ENCODE peak calls at places on chromosomes 1 and 21, in eight cellular contexts. One of them, this sample, is unnamed.

GRCh38 chr1:232950197-232950918 is at the start of gene NTPCR:
- DNase-seq in NCI-H69: peak
- DNase-seq in effector memory CD4-positive, alpha-beta T cell: peak
- DNase-seq in AG10803: peak
- DNase-seq in kidney tubule cell: peak
- DNase-seq in AG08396: peak
- DNase-seq in stimulated activated CD8-positive, alpha-beta memory T cell treated with anti-CD3 and anti-CD28 coated beads, Interleukin-7, amount 100 ng/mL, for 4 hours: peak
- DNase-seq in stimulated activated CD4-positive, alpha-beta T cell treated with anti-CD3 and anti-CD28 coated beads, Interleukin-1b, Interleukin-23, amount 100 ng/mL, for 4 hours: peak
- DNase-seq in this sample: peak

GRCh38 chr21:33443174-33443573 is 36.6 kb downstream of the TMEM50B start:
- DNase-seq in stimulated activated CD8-positive, alpha-beta memory T cell treated with anti-CD3 and anti-CD28 coated beads, Interleukin-7, amount 100 ng/mL, for 4 hours: no peak
- DNase-seq in AG10803: no peak
- DNase-seq in stimulated activated CD4-positive, alpha-beta T cell treated with anti-CD3 and anti-CD28 coated beads, Interleukin-1b, Interleukin-23, amount 100 ng/mL, for 4 hours: no peak
- DNase-seq in NCI-H69: no peak
- DNase-seq in effector memory CD4-positive, alpha-beta T cell: no peak
- DNase-seq in kidney tubule cell: no peak
- DNase-seq in AG08396: no peak
- DNase-seq in this sample: no peak

GRCh38 chr1:52551476-52552235 is 1.2 kb downstream of the TUT4 start:
- DNase-seq in NCI-H69: peak
- DNase-seq in effector memory CD4-positive, alpha-beta T cell: peak
- DNase-seq in stimulated activated CD8-positive, alpha-beta memory T cell treated with anti-CD3 and anti-CD28 coated beads, Interleukin-7, amount 100 ng/mL, for 4 hours: peak
- DNase-seq in AG10803: peak
- DNase-seq in stimulated activated CD4-positive, alpha-beta T cell treated with anti-CD3 and anti-CD28 coated beads, Interleukin-1b, Interleukin-23, amount 100 ng/mL, for 4 hours: peak
- DNase-seq in AG08396: no peak
- DNase-seq in kidney tubule cell: peak
- DNase-seq in this sample: no peak

GRCh38 chr1:18556364-18556763 is 74.3 kb upstream of the PAX7 start:
- DNase-seq in kidney tubule cell: no peak
- DNase-seq in stimulated activated CD8-positive, alpha-beta memory T cell treated with anti-CD3 and anti-CD28 coated beads, Interleukin-7, amount 100 ng/mL, for 4 hours: no peak
- DNase-seq in effector memory CD4-positive, alpha-beta T cell: no peak
- DNase-seq in AG10803: peak
- DNase-seq in AG08396: no peak
- DNase-seq in stimulated activated CD4-positive, alpha-beta T cell treated with anti-CD3 and anti-CD28 coated beads, Interleukin-1b, Interleukin-23, amount 100 ng/mL, for 4 hours: no peak
- DNase-seq in NCI-H69: peak
- DNase-seq in this sample: no peak

GRCh38 chr1:154478013-154478412 is 24.0 kb upstream of the TDRD10 start:
- DNase-seq in kidney tubule cell: no peak
- DNase-seq in AG08396: no peak
- DNase-seq in AG10803: no peak
- DNase-seq in NCI-H69: no peak
- DNase-seq in stimulated activated CD8-positive, alpha-beta memory T cell treated with anti-CD3 and anti-CD28 coated beads, Interleukin-7, amount 100 ng/mL, for 4 hours: no peak
- DNase-seq in effector memory CD4-positive, alpha-beta T cell: no peak
- DNase-seq in stimulated activated CD4-positive, alpha-beta T cell treated with anti-CD3 and anti-CD28 coated beads, Interleukin-1b, Interleukin-23, amount 100 ng/mL, for 4 hours: no peak
- DNase-seq in this sample: no peak

GRCh38 chr1:39722495-39722894 is 16.2 kb upstream of the PPIE start:
- DNase-seq in AG10803: no peak
- DNase-seq in effector memory CD4-positive, alpha-beta T cell: no peak
- DNase-seq in NCI-H69: no peak
- DNase-seq in AG08396: no peak
- DNase-seq in kidney tubule cell: peak
- DNase-seq in stimulated activated CD4-positive, alpha-beta T cell treated with anti-CD3 and anti-CD28 coated beads, Interleukin-1b, Interleukin-23, amount 100 ng/mL, for 4 hours: no peak
- DNase-seq in stimulated activated CD8-positive, alpha-beta memory T cell treated with anti-CD3 and anti-CD28 coated beads, Interleukin-7, amount 100 ng/mL, for 4 hours: no peak
- DNase-seq in this sample: no peak

GRCh38 chr1:68322837-68323687 is 90.7 kb upstream of the WLS start:
- DNase-seq in stimulated activated CD4-positive, alpha-beta T cell treated with anti-CD3 and anti-CD28 coated beads, Interleukin-1b, Interleukin-23, amount 100 ng/mL, for 4 hours: no peak
- DNase-seq in NCI-H69: no peak
- DNase-seq in kidney tubule cell: peak
- DNase-seq in stimulated activated CD8-positive, alpha-beta memory T cell treated with anti-CD3 and anti-CD28 coated beads, Interleukin-7, amount 100 ng/mL, for 4 hours: no peak
- DNase-seq in AG10803: peak
- DNase-seq in AG08396: peak
- DNase-seq in effector memory CD4-positive, alpha-beta T cell: no peak
- DNase-seq in this sample: no peak

GRCh38 chr1:21149862-21150432 is 26.8 kb downstream of the EIF4G3 start:
- DNase-seq in AG08396: peak
- DNase-seq in NCI-H69: no peak
- DNase-seq in kidney tubule cell: peak
- DNase-seq in effector memory CD4-positive, alpha-beta T cell: no peak
- DNase-seq in AG10803: peak
- DNase-seq in stimulated activated CD8-positive, alpha-beta memory T cell treated with anti-CD3 and anti-CD28 coated beads, Interleukin-7, amount 100 ng/mL, for 4 hours: no peak
- DNase-seq in stimulated activated CD4-positive, alpha-beta T cell treated with anti-CD3 and anti-CD28 coated beads, Interleukin-1b, Interleukin-23, amount 100 ng/mL, for 4 hours: no peak
- DNase-seq in this sample: no peak

GRCh38 chr21:42417533-42417932 is 13.8 kb downstream of the UBASH3A start:
- DNase-seq in stimulated activated CD8-positive, alpha-beta memory T cell treated with anti-CD3 and anti-CD28 coated beads, Interleukin-7, amount 100 ng/mL, for 4 hours: no peak
- DNase-seq in NCI-H69: no peak
- DNase-seq in AG10803: no peak
- DNase-seq in effector memory CD4-positive, alpha-beta T cell: no peak
- DNase-seq in stimulated activated CD4-positive, alpha-beta T cell treated with anti-CD3 and anti-CD28 coated beads, Interleukin-1b, Interleukin-23, amount 100 ng/mL, for 4 hours: no peak
- DNase-seq in AG08396: no peak
- DNase-seq in kidney tubule cell: no peak
- DNase-seq in this sample: no peak

GRCh38 chr1:21644348-21644747 is 24.8 kb downstream of the RAP1GAP start:
- DNase-seq in stimulated activated CD4-positive, alpha-beta T cell treated with anti-CD3 and anti-CD28 coated beads, Interleukin-1b, Interleukin-23, amount 100 ng/mL, for 4 hours: no peak
- DNase-seq in AG10803: no peak
- DNase-seq in effector memory CD4-positive, alpha-beta T cell: no peak
- DNase-seq in AG08396: no peak
- DNase-seq in stimulated activated CD8-positive, alpha-beta memory T cell treated with anti-CD3 and anti-CD28 coated beads, Interleukin-7, amount 100 ng/mL, for 4 hours: no peak
- DNase-seq in kidney tubule cell: no peak
- DNase-seq in NCI-H69: no peak
- DNase-seq in this sample: no peak

GRCh38 chr1:44867801-44868200 is 24.7 kb upstream of the PTCH2 start:
- DNase-seq in kidney tubule cell: no peak
- DNase-seq in AG10803: no peak
- DNase-seq in effector memory CD4-positive, alpha-beta T cell: no peak
- DNase-seq in stimulated activated CD4-positive, alpha-beta T cell treated with anti-CD3 and anti-CD28 coated beads, Interleukin-1b, Interleukin-23, amount 100 ng/mL, for 4 hours: no peak
- DNase-seq in AG08396: no peak
- DNase-seq in stimulated activated CD8-positive, alpha-beta memory T cell treated with anti-CD3 and anti-CD28 coated beads, Interleukin-7, amount 100 ng/mL, for 4 hours: no peak
- DNase-seq in NCI-H69: no peak
- DNase-seq in this sample: no peak

GRCh38 chr21:23531444-23531843 is 2075.8 kb downstream of the MRPL39 start:
- DNase-seq in NCI-H69: no peak
- DNase-seq in effector memory CD4-positive, alpha-beta T cell: no peak
- DNase-seq in AG08396: no peak
- DNase-seq in AG10803: no peak
- DNase-seq in stimulated activated CD8-positive, alpha-beta memory T cell treated with anti-CD3 and anti-CD28 coated beads, Interleukin-7, amount 100 ng/mL, for 4 hours: no peak
- DNase-seq in kidney tubule cell: no peak
- DNase-seq in stimulated activated CD4-positive, alpha-beta T cell treated with anti-CD3 and anti-CD28 coated beads, Interleukin-1b, Interleukin-23, amount 100 ng/mL, for 4 hours: no peak
- DNase-seq in this sample: no peak

GRCh38 chr1:187336769-187337168 is 508.0 kb downstream of the PLA2G4A start:
- DNase-seq in effector memory CD4-positive, alpha-beta T cell: no peak
- DNase-seq in stimulated activated CD4-positive, alpha-beta T cell treated with anti-CD3 and anti-CD28 coated beads, Interleukin-1b, Interleukin-23, amount 100 ng/mL, for 4 hours: no peak
- DNase-seq in AG10803: no peak
- DNase-seq in stimulated activated CD8-positive, alpha-beta memory T cell treated with anti-CD3 and anti-CD28 coated beads, Interleukin-7, amount 100 ng/mL, for 4 hours: no peak
- DNase-seq in NCI-H69: peak
- DNase-seq in kidney tubule cell: no peak
- DNase-seq in AG08396: no peak
- DNase-seq in this sample: no peak

GRCh38 chr21:14523234-14523633 is 22.9 kb downstream of the SAMSN1 start:
- DNase-seq in stimulated activated CD8-positive, alpha-beta memory T cell treated with anti-CD3 and anti-CD28 coated beads, Interleukin-7, amount 100 ng/mL, for 4 hours: peak
- DNase-seq in stimulated activated CD4-positive, alpha-beta T cell treated with anti-CD3 and anti-CD28 coated beads, Interleukin-1b, Interleukin-23, amount 100 ng/mL, for 4 hours: peak
- DNase-seq in NCI-H69: no peak
- DNase-seq in AG08396: no peak
- DNase-seq in effector memory CD4-positive, alpha-beta T cell: no peak
- DNase-seq in kidney tubule cell: peak
- DNase-seq in AG10803: no peak
- DNase-seq in this sample: no peak

GRCh38 chr1:167454929-167455785 is 63.2 kb downstream of the CD247 start:
- DNase-seq in stimulated activated CD4-positive, alpha-beta T cell treated with anti-CD3 and anti-CD28 coated beads, Interleukin-1b, Interleukin-23, amount 100 ng/mL, for 4 hours: peak
- DNase-seq in AG10803: peak
- DNase-seq in NCI-H69: peak
- DNase-seq in AG08396: peak
- DNase-seq in kidney tubule cell: peak
- DNase-seq in stimulated activated CD8-positive, alpha-beta memory T cell treated with anti-CD3 and anti-CD28 coated beads, Interleukin-7, amount 100 ng/mL, for 4 hours: peak
- DNase-seq in effector memory CD4-positive, alpha-beta T cell: peak
- DNase-seq in this sample: peak

GRCh38 chr1:174989540-174990181 is 10.1 kb upstream of the CACYBP start:
- DNase-seq in AG10803: peak
- DNase-seq in AG08396: no peak
- DNase-seq in effector memory CD4-positive, alpha-beta T cell: no peak
- DNase-seq in kidney tubule cell: no peak
- DNase-seq in stimulated activated CD8-positive, alpha-beta memory T cell treated with anti-CD3 and anti-CD28 coated beads, Interleukin-7, amount 100 ng/mL, for 4 hours: no peak
- DNase-seq in stimulated activated CD4-positive, alpha-beta T cell treated with anti-CD3 and anti-CD28 coated beads, Interleukin-1b, Interleukin-23, amount 100 ng/mL, for 4 hours: no peak
- DNase-seq in NCI-H69: no peak
- DNase-seq in this sample: no peak

GRCh38 chr1:218692808-218693207 is 347.7 kb downstream of the TGFB2 start:
- DNase-seq in AG10803: no peak
- DNase-seq in stimulated activated CD8-positive, alpha-beta memory T cell treated with anti-CD3 and anti-CD28 coated beads, Interleukin-7, amount 100 ng/mL, for 4 hours: no peak
- DNase-seq in effector memory CD4-positive, alpha-beta T cell: no peak
- DNase-seq in kidney tubule cell: no peak
- DNase-seq in NCI-H69: peak
- DNase-seq in AG08396: no peak
- DNase-seq in stimulated activated CD4-positive, alpha-beta T cell treated with anti-CD3 and anti-CD28 coated beads, Interleukin-1b, Interleukin-23, amount 100 ng/mL, for 4 hours: no peak
- DNase-seq in this sample: no peak

GRCh38 chr1:108208724-108209404 is 8.7 kb upstream of the SLC25A24 start:
- DNase-seq in NCI-H69: peak
- DNase-seq in AG10803: no peak
- DNase-seq in stimulated activated CD4-positive, alpha-beta T cell treated with anti-CD3 and anti-CD28 coated beads, Interleukin-1b, Interleukin-23, amount 100 ng/mL, for 4 hours: no peak
- DNase-seq in stimulated activated CD8-positive, alpha-beta memory T cell treated with anti-CD3 and anti-CD28 coated beads, Interleukin-7, amount 100 ng/mL, for 4 hours: no peak
- DNase-seq in effector memory CD4-positive, alpha-beta T cell: no peak
- DNase-seq in AG08396: no peak
- DNase-seq in kidney tubule cell: no peak
- DNase-seq in this sample: no peak

GRCh38 chr1:6471086-6471841 is 5.3 kb upstream of the TNFRSF25 start:
- DNase-seq in effector memory CD4-positive, alpha-beta T cell: no peak
- DNase-seq in AG10803: no peak
- DNase-seq in stimulated activated CD4-positive, alpha-beta T cell treated with anti-CD3 and anti-CD28 coated beads, Interleukin-1b, Interleukin-23, amount 100 ng/mL, for 4 hours: no peak
- DNase-seq in kidney tubule cell: no peak
- DNase-seq in AG08396: no peak
- DNase-seq in stimulated activated CD8-positive, alpha-beta memory T cell treated with anti-CD3 and anti-CD28 coated beads, Interleukin-7, amount 100 ng/mL, for 4 hours: no peak
- DNase-seq in NCI-H69: no peak
- DNase-seq in this sample: no peak

GRCh38 chr1:228185641-228185965 is 20.0 kb downstream of the IBA57 start:
- DNase-seq in AG10803: no peak
- DNase-seq in kidney tubule cell: no peak
- DNase-seq in effector memory CD4-positive, alpha-beta T cell: peak
- DNase-seq in stimulated activated CD4-positive, alpha-beta T cell treated with anti-CD3 and anti-CD28 coated beads, Interleukin-1b, Interleukin-23, amount 100 ng/mL, for 4 hours: no peak
- DNase-seq in stimulated activated CD8-positive, alpha-beta memory T cell treated with anti-CD3 and anti-CD28 coated beads, Interleukin-7, amount 100 ng/mL, for 4 hours: peak
- DNase-seq in NCI-H69: no peak
- DNase-seq in AG08396: no peak
- DNase-seq in this sample: no peak

GRCh38 chr1:231626951-231627614 is 493 bp downstream of the DISC1 start:
- DNase-seq in AG10803: peak
- DNase-seq in NCI-H69: peak
- DNase-seq in stimulated activated CD8-positive, alpha-beta memory T cell treated with anti-CD3 and anti-CD28 coated beads, Interleukin-7, amount 100 ng/mL, for 4 hours: no peak
- DNase-seq in effector memory CD4-positive, alpha-beta T cell: peak
- DNase-seq in stimulated activated CD4-positive, alpha-beta T cell treated with anti-CD3 and anti-CD28 coated beads, Interleukin-1b, Interleukin-23, amount 100 ng/mL, for 4 hours: no peak
- DNase-seq in AG08396: peak
- DNase-seq in kidney tubule cell: peak
- DNase-seq in this sample: peak

GRCh38 chr1:99180915-99181314 is 83.4 kb upstream of the PLPPR4 start:
- DNase-seq in stimulated activated CD4-positive, alpha-beta T cell treated with anti-CD3 and anti-CD28 coated beads, Interleukin-1b, Interleukin-23, amount 100 ng/mL, for 4 hours: no peak
- DNase-seq in kidney tubule cell: no peak
- DNase-seq in AG08396: no peak
- DNase-seq in effector memory CD4-positive, alpha-beta T cell: no peak
- DNase-seq in NCI-H69: no peak
- DNase-seq in AG10803: no peak
- DNase-seq in stimulated activated CD8-positive, alpha-beta memory T cell treated with anti-CD3 and anti-CD28 coated beads, Interleukin-7, amount 100 ng/mL, for 4 hours: no peak
- DNase-seq in this sample: no peak

GRCh38 chr21:34100337-34100736 is 27.0 kb downstream of the MRPS6 start:
- DNase-seq in NCI-H69: no peak
- DNase-seq in stimulated activated CD8-positive, alpha-beta memory T cell treated with anti-CD3 and anti-CD28 coated beads, Interleukin-7, amount 100 ng/mL, for 4 hours: no peak
- DNase-seq in kidney tubule cell: no peak
- DNase-seq in effector memory CD4-positive, alpha-beta T cell: no peak
- DNase-seq in AG08396: no peak
- DNase-seq in stimulated activated CD4-positive, alpha-beta T cell treated with anti-CD3 and anti-CD28 coated beads, Interleukin-1b, Interleukin-23, amount 100 ng/mL, for 4 hours: no peak
- DNase-seq in AG10803: no peak
- DNase-seq in this sample: no peak

GRCh38 chr1:91523462-91523861 is 22.8 kb downstream of the CDC7 start:
- DNase-seq in AG08396: no peak
- DNase-seq in NCI-H69: no peak
- DNase-seq in effector memory CD4-positive, alpha-beta T cell: no peak
- DNase-seq in stimulated activated CD4-positive, alpha-beta T cell treated with anti-CD3 and anti-CD28 coated beads, Interleukin-1b, Interleukin-23, amount 100 ng/mL, for 4 hours: no peak
- DNase-seq in kidney tubule cell: peak
- DNase-seq in stimulated activated CD8-positive, alpha-beta memory T cell treated with anti-CD3 and anti-CD28 coated beads, Interleukin-7, amount 100 ng/mL, for 4 hours: no peak
- DNase-seq in AG10803: peak
- DNase-seq in this sample: no peak

GRCh38 chr1:157142245-157142644 is 4.0 kb upstream of the ETV3 start:
- DNase-seq in stimulated activated CD4-positive, alpha-beta T cell treated with anti-CD3 and anti-CD28 coated beads, Interleukin-1b, Interleukin-23, amount 100 ng/mL, for 4 hours: no peak
- DNase-seq in kidney tubule cell: no peak
- DNase-seq in effector memory CD4-positive, alpha-beta T cell: no peak
- DNase-seq in stimulated activated CD8-positive, alpha-beta memory T cell treated with anti-CD3 and anti-CD28 coated beads, Interleukin-7, amount 100 ng/mL, for 4 hours: no peak
- DNase-seq in AG08396: no peak
- DNase-seq in NCI-H69: no peak
- DNase-seq in AG10803: no peak
- DNase-seq in this sample: no peak

GRCh38 chr1:195738971-195739650 is 869.1 kb downstream of the KCNT2 start:
- DNase-seq in stimulated activated CD8-positive, alpha-beta memory T cell treated with anti-CD3 and anti-CD28 coated beads, Interleukin-7, amount 100 ng/mL, for 4 hours: no peak
- DNase-seq in kidney tubule cell: no peak
- DNase-seq in stimulated activated CD4-positive, alpha-beta T cell treated with anti-CD3 and anti-CD28 coated beads, Interleukin-1b, Interleukin-23, amount 100 ng/mL, for 4 hours: no peak
- DNase-seq in NCI-H69: no peak
- DNase-seq in AG08396: no peak
- DNase-seq in effector memory CD4-positive, alpha-beta T cell: no peak
- DNase-seq in AG10803: peak
- DNase-seq in this sample: no peak

GRCh38 chr1:152870831-152871730 is 7.0 kb upstream of the SMCP start:
- DNase-seq in kidney tubule cell: peak
- DNase-seq in stimulated activated CD4-positive, alpha-beta T cell treated with anti-CD3 and anti-CD28 coated beads, Interleukin-1b, Interleukin-23, amount 100 ng/mL, for 4 hours: no peak
- DNase-seq in NCI-H69: peak
- DNase-seq in AG08396: peak
- DNase-seq in effector memory CD4-positive, alpha-beta T cell: no peak
- DNase-seq in stimulated activated CD8-positive, alpha-beta memory T cell treated with anti-CD3 and anti-CD28 coated beads, Interleukin-7, amount 100 ng/mL, for 4 hours: no peak
- DNase-seq in AG10803: peak
- DNase-seq in this sample: no peak

GRCh38 chr21:44892536-44893277 is 19.2 kb upstream of the PTTG1IP start:
- DNase-seq in NCI-H69: peak
- DNase-seq in effector memory CD4-positive, alpha-beta T cell: peak
- DNase-seq in stimulated activated CD8-positive, alpha-beta memory T cell treated with anti-CD3 and anti-CD28 coated beads, Interleukin-7, amount 100 ng/mL, for 4 hours: peak
- DNase-seq in kidney tubule cell: peak
- DNase-seq in AG08396: peak
- DNase-seq in stimulated activated CD4-positive, alpha-beta T cell treated with anti-CD3 and anti-CD28 coated beads, Interleukin-1b, Interleukin-23, amount 100 ng/mL, for 4 hours: peak
- DNase-seq in AG10803: peak
- DNase-seq in this sample: peak

GRCh38 chr21:45405819-45406762 is 1.1 kb downstream of the COL18A1 start:
- DNase-seq in kidney tubule cell: peak
- DNase-seq in stimulated activated CD8-positive, alpha-beta memory T cell treated with anti-CD3 and anti-CD28 coated beads, Interleukin-7, amount 100 ng/mL, for 4 hours: no peak
- DNase-seq in AG08396: no peak
- DNase-seq in NCI-H69: peak
- DNase-seq in stimulated activated CD4-positive, alpha-beta T cell treated with anti-CD3 and anti-CD28 coated beads, Interleukin-1b, Interleukin-23, amount 100 ng/mL, for 4 hours: peak
- DNase-seq in AG10803: no peak
- DNase-seq in effector memory CD4-positive, alpha-beta T cell: no peak
- DNase-seq in this sample: no peak

GRCh38 chr1:90721210-90722194 is 4.4 kb upstream of the BARHL2 start:
- DNase-seq in NCI-H69: peak
- DNase-seq in kidney tubule cell: peak
- DNase-seq in AG08396: peak
- DNase-seq in effector memory CD4-positive, alpha-beta T cell: no peak
- DNase-seq in stimulated activated CD4-positive, alpha-beta T cell treated with anti-CD3 and anti-CD28 coated beads, Interleukin-1b, Interleukin-23, amount 100 ng/mL, for 4 hours: peak
- DNase-seq in AG10803: peak
- DNase-seq in stimulated activated CD8-positive, alpha-beta memory T cell treated with anti-CD3 and anti-CD28 coated beads, Interleukin-7, amount 100 ng/mL, for 4 hours: no peak
- DNase-seq in this sample: peak

GRCh38 chr1:117657031-117657430 is 51.2 kb downstream of the TENT5C start:
- DNase-seq in NCI-H69: no peak
- DNase-seq in kidney tubule cell: peak
- DNase-seq in stimulated activated CD8-positive, alpha-beta memory T cell treated with anti-CD3 and anti-CD28 coated beads, Interleukin-7, amount 100 ng/mL, for 4 hours: no peak
- DNase-seq in AG10803: peak
- DNase-seq in stimulated activated CD4-positive, alpha-beta T cell treated with anti-CD3 and anti-CD28 coated beads, Interleukin-1b, Interleukin-23, amount 100 ng/mL, for 4 hours: no peak
- DNase-seq in effector memory CD4-positive, alpha-beta T cell: no peak
- DNase-seq in AG08396: peak
- DNase-seq in this sample: no peak

This sample was measured in T-helper 17 cell.